ENCODE peak calls at places on chromosomes 12 and 14, in eight cellular contexts. M is stomach, P is IMR-90, Y is Peyer's patch, V is spleen, C is pancreas, X is tibial artery, L is GM13976. J is an unnamed sample.

GRCh38 chr12:50934371-50934851 is 17.9 kb upstream of the HIGD1C start:
- DNase-seq in Y (no peak), P (no peak), X (peak), V (no peak), L (no peak), M (no peak), C (no peak), J (peak)

GRCh38 chr14:21016791-21017190 is 8.1 kb downstream of the NDRG2 start:
- DNase-seq in P (no peak), L (no peak), Y (no peak), M (no peak), X (no peak), V (no peak), C (no peak), J (no peak)

GRCh38 chr14:24938593-24938992 is 111.4 kb downstream of the STXBP6 start:
- DNase-seq in X (no peak), L (no peak), M (no peak), V (no peak), C (no peak), P (peak), Y (no peak), J (no peak)

GRCh38 chr14:77474763-77475162 is 16.9 kb downstream of the AHSA1 start:
- DNase-seq in V (no peak), M (no peak), L (no peak), X (no peak), P (no peak), C (no peak), Y (no peak), J (no peak)

GRCh38 chr12:52515927-52516831 is 4.0 kb downstream of the KRT5 start:
- DNase-seq in C (no peak), M (no peak), P (no peak), L (no peak), V (no peak), Y (no peak), X (no peak), J (peak)

GRCh38 chr12:105352049-105352448 is 21.6 kb downstream of the C12orf75 start:
- DNase-seq in P (no peak), L (peak), X (no peak), Y (no peak), V (no peak), M (no peak), C (no peak), J (no peak)

GRCh38 chr12:108975024-108975593 is 45.8 kb downstream of the SVOP start:
- DNase-seq in V (no peak), P (no peak), L (no peak), M (no peak), C (no peak), X (no peak), Y (no peak), J (no peak)

GRCh38 chr14:20652996-20653975 is 11.8 kb upstream of the OR6S1 start:
- DNase-seq in M (no peak), V (peak), C (no peak), Y (no peak), P (peak), X (no peak), L (peak), J (peak)

GRCh38 chr12:6567112-6567680 is 895 bp downstream of the NOP2 start:
- DNase-seq in C (no peak), P (no peak), M (no peak), Y (no peak), X (no peak), V (peak), L (no peak), J (peak)

GRCh38 chr12:122527478-122527944 is 462 bp downstream of the KNTC1 start:
- DNase-seq in Y (no peak), P (peak), M (no peak), X (no peak), L (no peak), C (no peak), V (no peak), J (no peak)

GRCh38 chr14:69048456-69048855 is 69.4 kb upstream of the ACTN1 start:
- DNase-seq in X (no peak), V (no peak), C (no peak), P (no peak), L (no peak), M (peak), Y (no peak), J (no peak)

GRCh38 chr12:99810718-99811593 is 163.4 kb downstream of the GARIN6 start:
- DNase-seq in Y (no peak), X (no peak), C (no peak), P (peak), V (no peak), M (no peak), L (no peak), J (peak)

GRCh38 chr14:20801726-20802125 is 918 bp downstream of the RNASE1 start:
- DNase-seq in C (peak), P (no peak), X (no peak), M (peak), V (no peak), Y (no peak), L (no peak), J (no peak)

GRCh38 chr12:67681145-67681778 is 32.7 kb downstream of the DYRK2 start:
- DNase-seq in V (no peak), L (no peak), C (no peak), Y (no peak), P (peak), X (peak), M (no peak), J (peak)

GRCh38 chr12:54882074-54882473 is 27.8 kb downstream of the MUCL1 start:
- DNase-seq in C (no peak), P (no peak), M (no peak), Y (no peak), L (no peak), X (no peak), V (no peak), J (no peak)

GRCh38 chr14:92726933-92727262 is 21.5 kb downstream of the LGMN start:
- DNase-seq in P (no peak), X (no peak), V (no peak), M (no peak), Y (no peak), C (no peak), L (no peak), J (no peak)

GRCh38 chr12:4813741-4814140 is 93.5 kb downstream of the GALNT8 start:
- DNase-seq in Y (no peak), L (no peak), M (no peak), X (no peak), C (no peak), V (no peak), P (no peak), J (no peak)

GRCh38 chr12:122908915-122909314 is 13.0 kb upstream of the VPS37B start:
- DNase-seq in M (peak), L (no peak), C (no peak), X (no peak), Y (no peak), V (no peak), P (no peak), J (no peak)

GRCh38 chr12:27940245-27940644 is 32.3 kb downstream of the PTHLH start:
- DNase-seq in V (no peak), X (no peak), C (peak), L (no peak), P (no peak), Y (no peak), M (no peak), J (no peak)

GRCh38 chr14:39446131-39446744 is 14.0 kb upstream of the FBXO33 start:
- DNase-seq in L (no peak), X (no peak), M (no peak), C (no peak), V (no peak), P (no peak), Y (no peak), J (no peak)

GRCh38 chr14:95015046-95015445 is 142.3 kb downstream of the DICER1 start:
- DNase-seq in C (no peak), V (no peak), P (no peak), M (no peak), L (no peak), X (no peak), Y (no peak), J (no peak)

GRCh38 chr14:70052990-70053389 is 135.8 kb downstream of the SLC8A3 start:
- DNase-seq in P (peak), V (no peak), C (no peak), L (no peak), M (no peak), Y (no peak), X (no peak), J (peak)

GRCh38 chr14:20632831-20633771 is 8.4 kb downstream of the OR6S1 start:
- DNase-seq in V (peak), L (peak), P (peak), M (peak), C (no peak), Y (no peak), X (peak), J (peak)

GRCh38 chr12:109759595-109759994 is 46.0 kb downstream of the FAM222A start:
- DNase-seq in C (peak), Y (no peak), L (no peak), V (peak), M (no peak), P (no peak), X (peak), J (no peak)

GRCh38 chr12:50261654-50262053 is 21.7 kb downstream of the LIMA1 start:
- DNase-seq in X (no peak), C (no peak), M (no peak), L (no peak), P (peak), Y (no peak), V (no peak), J (no peak)

GRCh38 chr12:54215990-54216579 is 27.3 kb upstream of the SMUG1 start:
- DNase-seq in Y (peak), X (no peak), P (no peak), V (peak), L (peak), C (peak), M (no peak), J (no peak)

GRCh38 chr14:75650253-75651058 is 10.2 kb downstream of the ERG28 start:
- DNase-seq in V (no peak), Y (no peak), P (no peak), X (no peak), C (no peak), M (no peak), L (no peak), J (no peak)

GRCh38 chr14:75655235-75655634 is 5.4 kb downstream of the ERG28 start:
- DNase-seq in L (no peak), M (no peak), P (no peak), Y (no peak), V (no peak), X (no peak), C (no peak), J (no peak)

GRCh38 chr14:75657331-75657730 is 3.3 kb downstream of the ERG28 start:
- DNase-seq in V (no peak), P (no peak), X (no peak), M (no peak), C (no peak), Y (no peak), L (no peak), J (peak)

GRCh38 chr14:75653563-75653962 is 7.1 kb downstream of the ERG28 start:
- DNase-seq in Y (no peak), V (no peak), X (no peak), M (no peak), L (no peak), P (no peak), C (no peak), J (no peak)

DNA sequence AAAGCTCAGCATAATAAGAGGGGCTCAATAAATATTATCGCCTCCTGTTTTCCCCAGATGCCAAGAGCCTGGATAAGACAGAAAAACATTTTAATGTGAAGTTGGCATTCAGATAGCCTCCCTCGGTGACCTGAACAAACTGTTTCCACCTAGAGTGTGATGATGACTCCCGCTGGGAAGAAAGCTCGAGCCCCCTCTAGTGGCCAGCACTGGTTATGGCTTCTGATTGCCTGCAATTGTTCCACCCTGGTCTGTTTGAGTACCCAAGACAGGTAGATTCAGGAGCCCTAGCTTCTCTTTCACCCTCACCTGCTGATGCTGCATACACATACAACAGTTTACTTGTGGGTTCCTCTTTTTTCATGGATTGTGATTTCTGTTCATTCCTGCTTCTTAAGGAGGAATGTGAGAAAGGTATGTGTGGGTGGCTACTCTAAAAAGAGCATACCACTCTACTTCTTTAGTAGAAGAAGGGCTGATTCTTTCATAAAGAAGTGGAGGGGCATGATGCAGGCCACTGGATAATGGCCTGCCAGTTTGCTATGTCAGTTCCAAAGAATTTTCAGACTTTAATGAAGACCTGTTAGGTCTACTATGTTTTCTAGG is 6.4 kb downstream of the ERG28 start:
- DNase-seq in X (peak), V (peak), C (peak), M (peak), P (peak), Y (peak), L (peak), J (peak)
- TF ChIP-seq CTCF in X (peak), V (peak), C (peak), M (no peak), P (peak), Y (peak), L (peak), J (peak)

GRCh38 chr12:65170245-65170881 is 980 bp downstream of the LEMD3 start:
- DNase-seq in L (peak), M (peak), C (peak), V (peak), Y (peak), X (peak), P (peak), J (peak)
- TF ChIP-seq CTCF in L (no peak), M (no peak), C (no peak), V (no peak), Y (no peak), X (no peak), P (no peak), J (no peak)

GRCh38 chr14:66752109-66752508 is 244.2 kb downstream of the GPHN start:
- DNase-seq in V (no peak), Y (no peak), P (no peak), C (no peak), M (no peak), X (no peak), L (no peak), J (peak)

GRCh38 chr14:66745078-66745477 is 237.1 kb downstream of the GPHN start:
- DNase-seq in V (no peak), Y (no peak), M (no peak), P (no peak), L (no peak), X (no peak), C (no peak), J (no peak)

GRCh38 chr14:66746316-66747006 is 238.5 kb downstream of the GPHN start:
- DNase-seq in X (no peak), M (no peak), Y (no peak), C (no peak), L (no peak), P (peak), V (no peak), J (peak)
- TF ChIP-seq CTCF in X (peak), M (no peak), Y (peak), C (peak), L (no peak), P (peak), V (peak), J (peak)

GRCh38 chr12:45216983-45217485 is 1.1 kb downstream of the ANO6 start:
- DNase-seq in C (no peak), V (no peak), Y (no peak), L (no peak), M (no peak), P (no peak), X (no peak), J (no peak)

GRCh38 chr12:45217846-45218245 is 2.0 kb downstream of the ANO6 start:
- DNase-seq in L (no peak), Y (no peak), C (no peak), P (peak), M (no peak), X (no peak), V (no peak), J (no peak)

GRCh38 chr12:45215419-45216296 is at the start of gene ANO6:
- DNase-seq in V (peak), C (peak), L (peak), X (peak), Y (peak), P (peak), M (peak), J (peak)

GRCh38 chr12:45214739-45215418 is 1.0 kb upstream of the ANO6 start:
- DNase-seq in M (no peak), C (no peak), Y (no peak), V (no peak), X (no peak), P (peak), L (no peak), J (peak)

DNA sequence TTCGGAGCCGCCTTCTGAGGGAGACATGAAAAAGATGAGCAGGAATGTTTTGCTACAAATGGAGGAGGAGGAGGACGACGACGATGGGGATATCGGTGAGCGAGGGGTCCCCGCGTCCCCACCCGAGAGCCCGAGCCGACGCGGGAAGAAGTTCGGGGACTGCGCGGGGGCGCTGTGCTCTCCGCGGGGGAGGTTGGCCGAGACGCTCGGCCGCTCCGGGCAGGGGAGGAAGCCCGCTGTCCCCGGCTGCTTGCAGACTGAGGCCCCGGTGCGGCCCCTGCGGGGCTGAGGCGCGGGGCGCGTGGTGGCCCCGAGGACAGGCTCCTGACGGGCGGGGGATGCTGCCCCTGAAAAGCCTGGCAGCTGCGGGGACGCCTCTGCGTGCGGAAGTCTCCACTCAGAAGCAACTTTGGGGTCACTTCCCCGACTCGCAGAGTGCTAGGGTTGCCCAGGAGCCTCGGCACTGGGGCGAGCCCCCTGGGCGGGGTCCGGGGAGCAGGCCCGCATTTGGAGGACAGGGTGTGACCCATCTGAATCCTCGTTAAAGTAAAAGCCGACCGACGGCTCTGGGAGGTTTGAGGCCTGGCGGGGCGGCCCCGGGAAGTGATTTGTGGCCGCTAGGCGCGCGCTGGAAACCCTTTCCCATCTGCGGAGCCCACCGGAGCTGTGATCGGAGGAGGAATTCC is 545 bp downstream of the ANO6 start:
- DNase-seq in C (peak), M (peak), V (peak), Y (peak), L (peak), X (peak), P (peak), J (peak)
- TF ChIP-seq CTCF in C (peak), M (no peak), V (no peak), Y (no peak), L (peak), X (peak), P (peak), J (peak)

GRCh38 chr12:111767362-111768158 is 827 bp downstream of the ALDH2 start:
- DNase-seq in V (no peak), M (no peak), X (no peak), P (peak), C (no peak), Y (no peak), L (no peak), J (no peak)

GRCh38 chr12:111764120-111764821 is 2.5 kb upstream of the ALDH2 start:
- DNase-seq in L (no peak), X (no peak), P (no peak), M (no peak), V (no peak), C (no peak), Y (no peak), J (no peak)

GRCh38 chr12:111768159-111768895 is 1.6 kb downstream of the ALDH2 start:
- DNase-seq in M (no peak), P (no peak), X (no peak), L (no peak), Y (no peak), C (no peak), V (no peak), J (no peak)

GRCh38 chr12:111769599-111769998 is 2.9 kb downstream of the ALDH2 start:
- DNase-seq in Y (no peak), X (no peak), V (no peak), L (no peak), M (no peak), P (no peak), C (no peak), J (no peak)

DNA sequence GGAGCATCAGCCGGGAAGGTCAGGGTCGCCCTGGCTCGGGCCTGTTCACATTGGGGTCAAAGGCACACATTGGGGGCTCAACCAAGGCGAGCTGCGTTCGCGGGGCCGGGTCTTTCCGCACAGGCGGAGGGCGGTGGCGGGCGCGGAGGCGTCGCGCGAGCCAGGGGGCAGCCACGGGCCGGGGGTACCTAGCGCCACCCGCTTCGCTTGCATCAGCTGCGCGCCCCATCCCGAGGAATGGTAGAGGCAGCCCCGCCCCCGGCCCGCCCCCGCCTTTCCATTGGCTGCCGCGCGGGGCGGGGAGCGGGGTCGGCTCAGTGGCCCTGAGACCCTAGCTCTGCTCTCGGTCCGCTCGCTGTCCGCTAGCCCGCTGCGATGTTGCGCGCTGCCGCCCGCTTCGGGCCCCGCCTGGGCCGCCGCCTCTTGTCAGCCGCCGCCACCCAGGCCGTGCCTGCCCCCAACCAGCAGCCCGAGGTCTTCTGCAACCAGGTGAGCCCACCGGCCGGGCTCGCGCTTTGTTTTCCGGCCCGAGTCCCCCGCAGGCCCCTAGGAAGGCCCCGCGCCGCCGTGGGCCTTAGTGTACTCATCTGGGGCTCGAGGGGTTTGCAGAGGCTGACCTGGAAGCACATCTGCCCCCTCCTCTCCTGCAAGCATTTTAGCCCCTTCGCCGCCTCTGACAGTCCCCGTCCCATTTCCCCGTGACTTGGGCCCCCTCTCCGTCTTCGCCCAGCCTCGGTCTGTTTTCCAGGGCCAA is at the start of gene ALDH2:
- DNase-seq in C (peak), M (peak), V (peak), Y (peak), P (peak), L (peak), X (peak), J (peak)
- TF ChIP-seq CTCF in C (no peak), M (no peak), V (no peak), Y (no peak), P (peak), L (no peak), X (no peak), J (no peak)

GRCh38 chr14:102697125-102697900 is 79.9 kb upstream of the TRAF3 start:
- DNase-seq in X (no peak), V (no peak), L (no peak), Y (no peak), P (no peak), M (no peak), C (no peak), J (no peak)

GRCh38 chr14:102696332-102696731 is 80.9 kb upstream of the TRAF3 start:
- DNase-seq in V (no peak), X (no peak), C (no peak), M (no peak), L (no peak), Y (no peak), P (no peak), J (no peak)

GRCh38 chr14:102695172-102695569 is 82.1 kb upstream of the TRAF3 start:
- DNase-seq in L (no peak), C (no peak), X (no peak), M (no peak), V (no peak), Y (no peak), P (no peak), J (no peak)

GRCh38 chr14:102694530-102695171 is 82.6 kb upstream of the TRAF3 start:
- DNase-seq in Y (peak), V (no peak), P (peak), L (peak), C (no peak), X (peak), M (peak), J (peak)

GRCh38 chr14:102699416-102700110 is 77.7 kb upstream of the TRAF3 start:
- DNase-seq in P (peak), Y (no peak), X (no peak), C (no peak), M (no peak), L (no peak), V (no peak), J (peak)
- TF ChIP-seq CTCF in P (no peak), Y (no peak), X (no peak), C (no peak), M (no peak), L (no peak), V (no peak), J (no peak)

GRCh38 chr12:117762143-117762542 is 206.6 kb downstream of the KSR2 start:
- DNase-seq in P (no peak), C (no peak), L (no peak), V (no peak), X (no peak), M (no peak), Y (no peak), J (no peak)
- TF ChIP-seq CTCF in P (no peak), C (no peak), L (no peak), V (no peak), X (no peak), M (no peak), Y (no peak), J (no peak)

J was measured in fibroblast of pulmonary artery.